ENCODE peak calls at places on chromosome 20, in nine cellular contexts. P, F, Y, Q, X, B, Z, V and H are unnamed samples.

GRCh38 chr20:59269396-59270025 is 30.9 kb upstream of the EDN3 start:
- DNase-seq in V (no peak), Y (no peak), Z (no peak), Q (no peak), P (no peak), F (no peak), X (no peak), B (no peak), H (no peak)

GRCh38 chr20:43119720-43120119 is 70.0 kb downstream of the PTPRT start:
- DNase-seq in Q (no peak), F (no peak), V (no peak), Z (no peak), B (no peak), P (no peak), X (no peak), Y (no peak), H (no peak)

GRCh38 chr20:17536944-17537444 is 5.8 kb upstream of the BFSP1 start:
- DNase-seq in Y (peak), Q (no peak), V (peak), Z (peak), X (peak), P (peak), B (no peak), F (peak), H (no peak)

GRCh38 chr20:51104960-51105460 is 82.1 kb upstream of the KCNG1 start:
- DNase-seq in Q (no peak), B (no peak), V (peak), P (peak), F (no peak), Y (no peak), X (no peak), Z (no peak), H (no peak)

GRCh38 chr20:38076548-38076947 is 43.0 kb downstream of the RPRD1B start:
- DNase-seq in X (no peak), Y (no peak), F (no peak), B (no peak), P (no peak), Z (no peak), V (no peak), Q (no peak), H (no peak)

GRCh38 chr20:32988008-32988407 is 16.2 kb downstream of the SUN5 start:
- DNase-seq in X (no peak), B (no peak), Z (no peak), Y (no peak), V (no peak), P (no peak), F (no peak), Q (no peak), H (peak)

GRCh38 chr20:33408313-33408712 is 7.0 kb upstream of the CDK5RAP1 start:
- DNase-seq in Q (no peak), B (no peak), P (no peak), F (no peak), X (no peak), Z (no peak), Y (no peak), V (no peak), H (no peak)

GRCh38 chr20:15065794-15066193 is 728.4 kb upstream of the FLRT3 start:
- DNase-seq in Q (no peak), P (no peak), Z (no peak), F (no peak), X (no peak), Y (no peak), B (no peak), V (peak), H (no peak)

GRCh38 chr20:45433316-45433715 is 17.4 kb downstream of the PIGT start:
- DNase-seq in V (peak), P (peak), Z (peak), X (peak), F (peak), B (no peak), Q (peak), Y (no peak), H (no peak)

DNA sequence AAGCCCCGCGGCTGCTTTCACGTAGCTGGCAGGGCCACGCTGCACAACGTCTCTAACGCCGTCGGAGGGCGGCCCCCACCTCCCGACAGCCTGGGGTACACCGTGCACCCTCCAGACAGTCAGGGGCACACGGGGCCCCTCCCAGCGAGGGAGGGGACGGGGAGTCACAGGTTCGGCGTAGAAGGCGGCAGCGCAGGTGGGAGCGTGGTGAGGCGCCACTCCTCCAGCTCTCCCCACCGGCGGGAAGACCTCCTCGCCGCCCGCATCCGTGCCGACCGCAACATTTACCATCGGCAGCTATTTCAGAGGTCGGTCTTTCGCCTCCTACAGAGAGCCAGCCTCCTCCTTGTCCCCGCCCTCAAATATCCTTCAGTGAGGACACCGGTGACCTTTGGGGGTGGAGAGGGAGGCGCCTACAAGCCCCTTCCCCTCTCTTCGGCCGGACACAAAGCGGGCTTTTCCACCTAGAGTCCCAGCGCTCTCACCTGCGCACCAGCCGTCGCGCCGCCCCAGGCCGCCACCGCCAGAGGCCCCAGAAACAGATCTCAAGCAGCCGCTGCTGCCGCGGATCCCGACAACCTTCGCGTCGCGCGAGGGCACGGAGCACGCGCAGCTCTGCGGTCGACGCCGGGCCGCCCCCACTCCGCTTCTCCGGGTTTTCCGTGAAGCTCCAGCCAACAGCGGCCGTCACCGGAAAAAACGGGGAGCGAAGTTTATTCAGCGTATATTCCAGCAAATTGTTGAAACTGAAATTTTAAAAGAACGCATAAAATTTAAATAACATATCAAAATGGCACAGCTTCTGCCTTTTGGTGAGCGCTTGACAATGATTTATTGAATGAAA is at the start of gene MKKS:
- DNase-seq in F (peak), Q (peak), V (peak), X (peak), P (peak), B (peak), Z (peak), Y (peak), H (peak)
- TF ChIP-seq CTCF in F (no peak), Q (no peak), V (peak), X (no peak), P (no peak), B (no peak), Z (peak), Y (no peak), H (peak)

DNA sequence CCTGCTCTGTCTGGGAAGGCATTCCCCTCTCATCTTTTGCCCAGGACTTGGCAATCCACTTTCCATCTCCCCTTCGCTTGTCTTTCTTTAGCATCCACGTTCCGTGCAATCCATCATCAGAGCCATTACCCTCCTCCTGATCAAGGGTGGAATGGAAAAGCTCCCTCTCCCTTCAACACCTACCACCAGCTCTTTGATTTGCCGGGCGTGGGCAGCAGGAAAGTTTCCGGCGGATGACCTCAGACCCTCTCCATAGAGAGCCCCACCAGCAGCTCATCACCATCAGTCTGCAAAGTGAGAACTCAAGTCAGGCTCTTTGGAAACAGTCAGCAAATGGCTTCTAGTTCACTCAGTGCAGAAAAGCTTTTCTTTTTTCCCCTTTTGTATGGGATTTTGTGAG is 76.2 kb downstream of the TSHZ2 start:
- DNase-seq in Q (no peak), V (no peak), B (no peak), P (no peak), X (no peak), Z (no peak), Y (no peak), F (no peak), H (no peak)
- TF ChIP-seq CTCF in Q (no peak), V (no peak), B (no peak), P (no peak), X (no peak), Z (no peak), Y (no peak), F (no peak), H (no peak)

GRCh38 chr20:23035731-23036130 is 619 bp downstream of the SSTR4 start:
- DNase-seq in P (no peak), X (no peak), Y (no peak), V (no peak), Z (no peak), B (no peak), Q (no peak), F (no peak), H (no peak)
- TF ChIP-seq CTCF in P (no peak), X (no peak), Y (no peak), V (no peak), Z (no peak), B (no peak), Q (no peak), F (no peak), H (no peak)

DNA sequence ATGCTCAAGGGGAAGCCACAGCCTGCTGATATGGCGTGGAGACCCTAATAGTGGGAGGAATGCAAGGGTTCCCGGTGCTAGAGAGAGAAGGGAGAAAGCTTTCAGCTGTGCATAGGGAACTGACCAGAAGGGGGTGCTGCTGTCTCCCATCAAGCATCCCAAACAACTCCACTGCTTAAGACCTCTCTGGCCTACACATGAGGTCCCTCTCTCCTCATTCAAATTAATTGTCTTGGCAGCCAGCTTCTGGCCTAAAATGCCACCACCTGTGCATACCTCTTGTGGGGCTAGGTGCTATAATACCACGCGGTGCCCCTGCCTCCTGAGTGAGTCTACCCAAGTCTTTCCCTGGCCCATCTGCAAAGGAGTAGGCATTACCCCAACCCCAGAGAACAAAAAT is 14.5 kb downstream of the ADISSP start:
- DNase-seq in X (peak), Z (peak), Q (no peak), P (peak), V (peak), Y (peak), F (peak), B (no peak), H (no peak)
- TF ChIP-seq CTCF in X (peak), Z (peak), Q (peak), P (peak), V (peak), Y (peak), F (peak), B (peak), H (peak)

GRCh38 chr20:9971746-9972145 is 63.0 kb upstream of the ANKEF1 start:
- DNase-seq in Z (no peak), Y (no peak), X (no peak), V (no peak), F (no peak), P (no peak), Q (no peak), B (no peak), H (no peak)

GRCh38 chr20:9969626-9970025 is 65.2 kb upstream of the ANKEF1 start:
- DNase-seq in Y (no peak), P (no peak), B (no peak), X (no peak), F (no peak), Q (no peak), V (no peak), Z (no peak), H (no peak)

GRCh38 chr20:9963029-9963428 is 71.8 kb upstream of the ANKEF1 start:
- DNase-seq in X (no peak), Y (no peak), P (no peak), F (no peak), V (no peak), Q (no peak), Z (no peak), B (no peak), H (no peak)

DNA sequence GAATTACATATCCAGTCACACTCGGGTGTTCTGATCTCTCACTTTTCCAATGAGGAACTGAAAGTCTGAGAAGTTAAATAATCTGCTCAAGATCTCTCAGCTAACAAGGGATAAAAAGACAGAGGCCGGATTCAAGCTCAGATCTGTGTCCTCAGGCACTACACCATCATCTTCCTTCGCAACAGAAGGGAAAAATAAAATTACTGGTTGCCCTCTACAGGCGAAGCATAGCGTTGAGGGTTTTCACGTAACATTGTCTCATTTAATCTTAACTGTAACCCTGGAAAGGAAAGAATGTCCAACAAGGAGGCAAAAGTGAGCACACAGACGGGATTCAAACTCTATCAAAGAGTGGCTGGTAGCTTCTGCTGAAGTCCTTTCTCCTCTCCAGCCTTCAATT is 67.8 kb upstream of the ANKEF1 start:
- DNase-seq in X (no peak), P (peak), Y (peak), B (no peak), V (peak), F (no peak), Z (no peak), Q (no peak), H (no peak)
- TF ChIP-seq CTCF in X (peak), P (peak), Y (peak), B (peak), V (peak), F (peak), Z (peak), Q (no peak), H (peak)

GRCh38 chr20:44223721-44224120 is 13.2 kb upstream of the OSER1 start:
- DNase-seq in V (no peak), P (no peak), Z (no peak), X (no peak), F (no peak), Q (no peak), Y (no peak), B (no peak), H (no peak)

GRCh38 chr20:44224651-44225050 is 14.1 kb upstream of the OSER1 start:
- DNase-seq in B (no peak), F (no peak), X (no peak), Q (no peak), P (no peak), V (no peak), Z (no peak), Y (no peak), H (no peak)

GRCh38 chr20:44221368-44221767 is 10.8 kb upstream of the OSER1 start:
- DNase-seq in P (no peak), Z (no peak), B (no peak), Y (no peak), X (no peak), Q (no peak), F (no peak), V (no peak), H (no peak)

GRCh38 chr20:44222027-44222426 is 11.5 kb upstream of the OSER1 start:
- DNase-seq in B (no peak), Q (no peak), X (no peak), P (no peak), V (no peak), Z (no peak), Y (no peak), F (no peak), H (no peak)

DNA sequence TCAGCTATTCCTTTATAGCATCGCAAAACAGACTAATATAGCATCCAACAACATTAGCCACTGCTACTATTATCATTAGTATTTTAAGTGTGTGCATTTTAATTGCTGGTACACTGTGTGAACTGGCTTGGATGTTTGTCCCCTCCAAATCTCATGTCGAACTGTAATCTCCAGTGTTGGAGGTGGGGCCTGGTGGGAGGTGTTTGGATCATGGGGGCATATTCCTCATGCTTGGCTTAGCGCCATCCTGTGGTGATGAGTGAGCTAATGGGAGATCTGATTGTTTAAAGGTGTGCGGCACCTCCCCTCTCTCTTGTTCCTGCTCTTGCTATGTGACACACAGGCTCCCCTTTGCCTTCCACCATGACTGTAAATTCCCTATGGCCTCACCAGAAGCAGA is 12.4 kb upstream of the OSER1 start:
- DNase-seq in V (no peak), F (no peak), B (no peak), Z (no peak), X (no peak), Q (no peak), P (no peak), Y (no peak), H (no peak)
- TF ChIP-seq CTCF in V (peak), F (peak), B (no peak), Z (no peak), X (no peak), Q (no peak), P (no peak), Y (peak), H (no peak)

DNA sequence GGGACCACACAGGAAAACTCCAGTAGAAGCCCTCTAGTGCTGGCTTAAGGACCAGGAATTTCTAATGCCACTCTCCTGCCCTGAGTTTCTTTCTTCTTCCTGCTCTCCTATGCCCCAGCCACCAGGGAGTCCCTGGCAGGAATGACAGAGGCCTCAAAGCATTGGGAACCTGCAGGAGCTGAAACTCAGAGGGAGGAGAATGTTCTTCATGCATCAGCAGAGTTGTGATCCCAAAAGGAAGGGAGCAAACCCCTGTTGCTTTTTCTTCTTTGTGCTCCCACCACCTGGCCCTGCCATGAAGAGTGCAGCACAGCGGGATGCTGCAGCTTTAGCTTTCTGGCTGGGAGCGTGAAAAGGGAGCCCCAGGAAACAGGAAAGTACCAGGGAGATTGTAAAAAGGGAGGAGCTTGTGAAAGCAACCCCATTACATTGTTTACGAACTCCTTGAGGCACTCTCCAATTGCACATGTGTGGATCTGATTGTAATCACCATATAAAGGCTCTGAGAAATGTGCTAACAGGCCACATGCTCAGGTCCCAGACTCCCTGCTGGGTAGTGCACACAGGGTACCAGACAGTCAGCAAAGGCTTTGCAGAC is 34.7 kb upstream of the FKBP1A start:
- DNase-seq in Z (no peak), B (no peak), Y (peak), V (peak), X (no peak), Q (no peak), P (no peak), F (peak), H (no peak)
- TF ChIP-seq CTCF in Z (peak), B (no peak), Y (peak), V (peak), X (no peak), Q (no peak), P (no peak), F (peak), H (peak)

DNA sequence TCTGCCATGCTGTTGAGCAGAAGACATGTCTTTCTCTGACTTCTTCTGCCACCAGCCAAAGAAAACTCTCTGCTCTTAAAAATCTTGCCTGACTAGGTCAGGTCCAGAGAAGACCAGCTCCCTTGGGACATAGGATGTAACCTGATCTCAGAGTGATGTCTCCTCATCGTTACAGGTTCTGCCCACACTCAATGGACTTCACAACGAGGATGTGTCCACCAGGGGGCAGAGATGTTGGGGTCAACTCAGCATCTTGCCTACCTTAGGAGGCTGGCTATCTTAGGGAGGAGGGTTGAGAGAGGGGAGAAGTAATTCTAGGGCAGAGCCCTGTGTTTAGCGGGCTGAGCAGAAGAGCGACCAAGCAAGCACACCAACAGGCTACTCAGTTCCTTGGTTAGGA is 207.6 kb upstream of the CDH4 start:
- DNase-seq in P (peak), Z (no peak), F (no peak), X (no peak), Q (no peak), V (no peak), B (no peak), Y (no peak), H (no peak)
- TF ChIP-seq CTCF in P (no peak), Z (no peak), F (peak), X (no peak), Q (no peak), V (no peak), B (no peak), Y (no peak), H (peak)

GRCh38 chr20:54218470-54218869 is 10.6 kb downstream of the PFDN4 start:
- DNase-seq in Z (no peak), X (no peak), B (no peak), P (no peak), F (no peak), V (no peak), Y (no peak), Q (no peak), H (no peak)

GRCh38 chr20:54221996-54222890 is 14.4 kb downstream of the PFDN4 start:
- DNase-seq in Z (no peak), X (no peak), P (no peak), F (no peak), Q (no peak), V (no peak), Y (no peak), B (no peak), H (no peak)

GRCh38 chr20:54219751-54220426 is 12.0 kb downstream of the PFDN4 start:
- DNase-seq in V (peak), Y (peak), B (no peak), X (peak), Q (no peak), P (peak), F (peak), Z (no peak), H (no peak)

GRCh38 chr20:54221383-54221782 is 13.5 kb downstream of the PFDN4 start:
- DNase-seq in B (peak), P (peak), X (no peak), V (peak), Y (no peak), F (no peak), Z (no peak), Q (no peak), H (no peak)

GRCh38 chr20:54220722-54221121 is 12.8 kb downstream of the PFDN4 start:
- DNase-seq in X (no peak), B (no peak), Z (no peak), P (no peak), Y (no peak), F (no peak), V (no peak), Q (no peak), H (no peak)
- TF ChIP-seq CTCF in X (no peak), B (no peak), Z (no peak), P (no peak), Y (no peak), F (no peak), V (no peak), Q (no peak), H (no peak)